ENCODE peak calls at places on chromosomes 5 and 9, in eight cellular contexts. One of them, this sample, is unnamed.

GRCh38 chr9:90333226-90333625 is 309.4 kb downstream of the DIRAS2 start:
- DNase-seq in NCI-H1417 treated with DMSO at 0.1 percent for 48 hours: no peak
- DNase-seq in non-pigmented ciliary epithelial cell: no peak
- DNase-seq in activated CD4-positive, CD25-positive, alpha-beta regulatory T cell treated with anti-CD3 and anti-CD28 coated beads, Interleukin-2, amount 50 U/mL, for 72 hours: no peak
- DNase-seq in HepG2: no peak
- DNase-seq in left colon: no peak
- DNase-seq in hepatocyte: no peak
- DNase-seq in EL: no peak
- DNase-seq in this sample: no peak

GRCh38 chr9:72478993-72479392 is 42.4 kb upstream of the TMC1 start:
- DNase-seq in NCI-H1417 treated with DMSO at 0.1 percent for 48 hours: no peak
- DNase-seq in non-pigmented ciliary epithelial cell: peak
- DNase-seq in activated CD4-positive, CD25-positive, alpha-beta regulatory T cell treated with anti-CD3 and anti-CD28 coated beads, Interleukin-2, amount 50 U/mL, for 72 hours: no peak
- DNase-seq in HepG2: no peak
- DNase-seq in left colon: no peak
- DNase-seq in hepatocyte: no peak
- DNase-seq in EL: no peak
- DNase-seq in this sample: peak

GRCh38 chr9:79263666-79264460 is 307.9 kb upstream of the TLE4 start:
- DNase-seq in NCI-H1417 treated with DMSO at 0.1 percent for 48 hours: peak
- DNase-seq in non-pigmented ciliary epithelial cell: no peak
- DNase-seq in activated CD4-positive, CD25-positive, alpha-beta regulatory T cell treated with anti-CD3 and anti-CD28 coated beads, Interleukin-2, amount 50 U/mL, for 72 hours: no peak
- DNase-seq in HepG2: no peak
- DNase-seq in left colon: peak
- DNase-seq in hepatocyte: no peak
- DNase-seq in EL: peak
- DNase-seq in this sample: no peak

GRCh38 chr5:77907786-77908185 is 131.6 kb upstream of the TBCA start:
- DNase-seq in NCI-H1417 treated with DMSO at 0.1 percent for 48 hours: no peak
- DNase-seq in non-pigmented ciliary epithelial cell: no peak
- DNase-seq in activated CD4-positive, CD25-positive, alpha-beta regulatory T cell treated with anti-CD3 and anti-CD28 coated beads, Interleukin-2, amount 50 U/mL, for 72 hours: no peak
- DNase-seq in HepG2: no peak
- DNase-seq in left colon: no peak
- DNase-seq in hepatocyte: no peak
- DNase-seq in EL: no peak
- DNase-seq in this sample: no peak

GRCh38 chr9:33923079-33923478 is 106.1 kb downstream of the UBE2R2 start:
- DNase-seq in NCI-H1417 treated with DMSO at 0.1 percent for 48 hours: no peak
- DNase-seq in non-pigmented ciliary epithelial cell: no peak
- DNase-seq in activated CD4-positive, CD25-positive, alpha-beta regulatory T cell treated with anti-CD3 and anti-CD28 coated beads, Interleukin-2, amount 50 U/mL, for 72 hours: no peak
- DNase-seq in HepG2: no peak
- DNase-seq in left colon: no peak
- DNase-seq in hepatocyte: no peak
- DNase-seq in EL: no peak
- DNase-seq in this sample: no peak

GRCh38 chr5:92017786-92018185 is 634.7 kb upstream of the ARRDC3 start:
- DNase-seq in NCI-H1417 treated with DMSO at 0.1 percent for 48 hours: no peak
- DNase-seq in non-pigmented ciliary epithelial cell: peak
- DNase-seq in activated CD4-positive, CD25-positive, alpha-beta regulatory T cell treated with anti-CD3 and anti-CD28 coated beads, Interleukin-2, amount 50 U/mL, for 72 hours: no peak
- DNase-seq in HepG2: no peak
- DNase-seq in left colon: no peak
- DNase-seq in hepatocyte: peak
- DNase-seq in EL: peak
- DNase-seq in this sample: peak

GRCh38 chr5:53006920-53007890 is 18.1 kb downstream of the ITGA2 start:
- DNase-seq in NCI-H1417 treated with DMSO at 0.1 percent for 48 hours: no peak
- DNase-seq in non-pigmented ciliary epithelial cell: no peak
- DNase-seq in activated CD4-positive, CD25-positive, alpha-beta regulatory T cell treated with anti-CD3 and anti-CD28 coated beads, Interleukin-2, amount 50 U/mL, for 72 hours: no peak
- DNase-seq in HepG2: no peak
- DNase-seq in left colon: no peak
- DNase-seq in hepatocyte: no peak
- DNase-seq in EL: no peak
- DNase-seq in this sample: no peak

GRCh38 chr5:77550416-77550815 is 58.3 kb upstream of the WDR41 start:
- DNase-seq in NCI-H1417 treated with DMSO at 0.1 percent for 48 hours: no peak
- DNase-seq in non-pigmented ciliary epithelial cell: no peak
- DNase-seq in activated CD4-positive, CD25-positive, alpha-beta regulatory T cell treated with anti-CD3 and anti-CD28 coated beads, Interleukin-2, amount 50 U/mL, for 72 hours: no peak
- DNase-seq in HepG2: no peak
- DNase-seq in left colon: no peak
- DNase-seq in hepatocyte: no peak
- DNase-seq in EL: peak
- DNase-seq in this sample: peak

GRCh38 chr9:136476369-136477150 is 6.3 kb downstream of the SEC16A start:
- DNase-seq in NCI-H1417 treated with DMSO at 0.1 percent for 48 hours: no peak
- DNase-seq in non-pigmented ciliary epithelial cell: no peak
- DNase-seq in activated CD4-positive, CD25-positive, alpha-beta regulatory T cell treated with anti-CD3 and anti-CD28 coated beads, Interleukin-2, amount 50 U/mL, for 72 hours: no peak
- DNase-seq in HepG2: no peak
- DNase-seq in left colon: no peak
- DNase-seq in hepatocyte: no peak
- DNase-seq in EL: no peak
- DNase-seq in this sample: no peak

GRCh38 chr9:130078547-130078946 is 24.8 kb downstream of the GPR107 start:
- DNase-seq in NCI-H1417 treated with DMSO at 0.1 percent for 48 hours: no peak
- DNase-seq in non-pigmented ciliary epithelial cell: no peak
- DNase-seq in activated CD4-positive, CD25-positive, alpha-beta regulatory T cell treated with anti-CD3 and anti-CD28 coated beads, Interleukin-2, amount 50 U/mL, for 72 hours: no peak
- DNase-seq in HepG2: no peak
- DNase-seq in left colon: no peak
- DNase-seq in hepatocyte: no peak
- DNase-seq in EL: no peak
- DNase-seq in this sample: no peak

GRCh38 chr5:82551840-82552385 is 273.8 kb upstream of the RPS23 start:
- DNase-seq in NCI-H1417 treated with DMSO at 0.1 percent for 48 hours: no peak
- DNase-seq in non-pigmented ciliary epithelial cell: no peak
- DNase-seq in activated CD4-positive, CD25-positive, alpha-beta regulatory T cell treated with anti-CD3 and anti-CD28 coated beads, Interleukin-2, amount 50 U/mL, for 72 hours: no peak
- DNase-seq in HepG2: no peak
- DNase-seq in left colon: no peak
- DNase-seq in hepatocyte: no peak
- DNase-seq in EL: no peak
- DNase-seq in this sample: no peak

GRCh38 chr9:112334319-112334828 is 955 bp upstream of the PTBP3 start:
- DNase-seq in NCI-H1417 treated with DMSO at 0.1 percent for 48 hours: no peak
- DNase-seq in non-pigmented ciliary epithelial cell: no peak
- DNase-seq in activated CD4-positive, CD25-positive, alpha-beta regulatory T cell treated with anti-CD3 and anti-CD28 coated beads, Interleukin-2, amount 50 U/mL, for 72 hours: no peak
- DNase-seq in HepG2: peak
- DNase-seq in left colon: peak
- DNase-seq in hepatocyte: peak
- DNase-seq in EL: peak
- DNase-seq in this sample: peak

GRCh38 chr5:14503017-14503680 is 78.4 kb upstream of the OTULINL start:
- DNase-seq in NCI-H1417 treated with DMSO at 0.1 percent for 48 hours: no peak
- DNase-seq in non-pigmented ciliary epithelial cell: no peak
- DNase-seq in activated CD4-positive, CD25-positive, alpha-beta regulatory T cell treated with anti-CD3 and anti-CD28 coated beads, Interleukin-2, amount 50 U/mL, for 72 hours: no peak
- DNase-seq in HepG2: no peak
- DNase-seq in left colon: no peak
- DNase-seq in hepatocyte: no peak
- DNase-seq in EL: no peak
- DNase-seq in this sample: peak

GRCh38 chr5:92849798-92850197 is 731.2 kb downstream of the NR2F1-AS1 start:
- DNase-seq in NCI-H1417 treated with DMSO at 0.1 percent for 48 hours: no peak
- DNase-seq in non-pigmented ciliary epithelial cell: no peak
- DNase-seq in activated CD4-positive, CD25-positive, alpha-beta regulatory T cell treated with anti-CD3 and anti-CD28 coated beads, Interleukin-2, amount 50 U/mL, for 72 hours: no peak
- DNase-seq in HepG2: no peak
- DNase-seq in left colon: no peak
- DNase-seq in hepatocyte: no peak
- DNase-seq in EL: no peak
- DNase-seq in this sample: no peak

GRCh38 chr9:133043449-133044035 is 12.7 kb downstream of the GTF3C5 start:
- DNase-seq in NCI-H1417 treated with DMSO at 0.1 percent for 48 hours: no peak
- DNase-seq in non-pigmented ciliary epithelial cell: no peak
- DNase-seq in activated CD4-positive, CD25-positive, alpha-beta regulatory T cell treated with anti-CD3 and anti-CD28 coated beads, Interleukin-2, amount 50 U/mL, for 72 hours: no peak
- DNase-seq in HepG2: no peak
- DNase-seq in left colon: no peak
- DNase-seq in hepatocyte: no peak
- DNase-seq in EL: no peak
- DNase-seq in this sample: no peak

GRCh38 chr5:57184322-57184721 is 10.5 kb downstream of the GPBP1 start:
- DNase-seq in NCI-H1417 treated with DMSO at 0.1 percent for 48 hours: no peak
- DNase-seq in non-pigmented ciliary epithelial cell: no peak
- DNase-seq in activated CD4-positive, CD25-positive, alpha-beta regulatory T cell treated with anti-CD3 and anti-CD28 coated beads, Interleukin-2, amount 50 U/mL, for 72 hours: no peak
- DNase-seq in HepG2: no peak
- DNase-seq in left colon: no peak
- DNase-seq in hepatocyte: no peak
- DNase-seq in EL: no peak
- DNase-seq in this sample: no peak

GRCh38 chr9:113409481-113409880 is 994 bp downstream of the POLE3 start:
- DNase-seq in NCI-H1417 treated with DMSO at 0.1 percent for 48 hours: no peak
- DNase-seq in non-pigmented ciliary epithelial cell: no peak
- DNase-seq in activated CD4-positive, CD25-positive, alpha-beta regulatory T cell treated with anti-CD3 and anti-CD28 coated beads, Interleukin-2, amount 50 U/mL, for 72 hours: no peak
- DNase-seq in HepG2: no peak
- DNase-seq in left colon: no peak
- DNase-seq in hepatocyte: no peak
- DNase-seq in EL: peak
- DNase-seq in this sample: no peak

GRCh38 chr9:109640232-109641078 is 139.5 kb upstream of the PALM2AKAP2 start:
- DNase-seq in NCI-H1417 treated with DMSO at 0.1 percent for 48 hours: peak
- DNase-seq in non-pigmented ciliary epithelial cell: no peak
- DNase-seq in activated CD4-positive, CD25-positive, alpha-beta regulatory T cell treated with anti-CD3 and anti-CD28 coated beads, Interleukin-2, amount 50 U/mL, for 72 hours: no peak
- DNase-seq in HepG2: no peak
- DNase-seq in left colon: peak
- DNase-seq in hepatocyte: peak
- DNase-seq in EL: peak
- DNase-seq in this sample: no peak

GRCh38 chr9:101387871-101388506 is 3.2 kb upstream of the BAAT start:
- DNase-seq in NCI-H1417 treated with DMSO at 0.1 percent for 48 hours: peak
- DNase-seq in non-pigmented ciliary epithelial cell: no peak
- DNase-seq in activated CD4-positive, CD25-positive, alpha-beta regulatory T cell treated with anti-CD3 and anti-CD28 coated beads, Interleukin-2, amount 50 U/mL, for 72 hours: no peak
- DNase-seq in HepG2: peak
- DNase-seq in left colon: no peak
- DNase-seq in hepatocyte: peak
- DNase-seq in EL: peak
- DNase-seq in this sample: peak

GRCh38 chr5:53095931-53096525 is 13.5 kb downstream of the MOCS2 start:
- DNase-seq in NCI-H1417 treated with DMSO at 0.1 percent for 48 hours: peak
- DNase-seq in non-pigmented ciliary epithelial cell: peak
- DNase-seq in activated CD4-positive, CD25-positive, alpha-beta regulatory T cell treated with anti-CD3 and anti-CD28 coated beads, Interleukin-2, amount 50 U/mL, for 72 hours: peak
- DNase-seq in HepG2: peak
- DNase-seq in left colon: peak
- DNase-seq in hepatocyte: peak
- DNase-seq in EL: peak
- DNase-seq in this sample: peak

GRCh38 chr5:1463326-1464095 is 18.3 kb upstream of the SLC6A3 start:
- DNase-seq in NCI-H1417 treated with DMSO at 0.1 percent for 48 hours: no peak
- DNase-seq in non-pigmented ciliary epithelial cell: no peak
- DNase-seq in activated CD4-positive, CD25-positive, alpha-beta regulatory T cell treated with anti-CD3 and anti-CD28 coated beads, Interleukin-2, amount 50 U/mL, for 72 hours: no peak
- DNase-seq in HepG2: no peak
- DNase-seq in left colon: no peak
- DNase-seq in hepatocyte: no peak
- DNase-seq in EL: no peak
- DNase-seq in this sample: no peak

GRCh38 chr5:179568731-179569130 is 18.4 kb downstream of the RUFY1 start:
- DNase-seq in NCI-H1417 treated with DMSO at 0.1 percent for 48 hours: no peak
- DNase-seq in non-pigmented ciliary epithelial cell: no peak
- DNase-seq in activated CD4-positive, CD25-positive, alpha-beta regulatory T cell treated with anti-CD3 and anti-CD28 coated beads, Interleukin-2, amount 50 U/mL, for 72 hours: no peak
- DNase-seq in HepG2: no peak
- DNase-seq in left colon: no peak
- DNase-seq in hepatocyte: no peak
- DNase-seq in EL: no peak
- DNase-seq in this sample: no peak

GRCh38 chr9:114000671-114001409 is 77.3 kb downstream of the AMBP start:
- DNase-seq in NCI-H1417 treated with DMSO at 0.1 percent for 48 hours: no peak
- DNase-seq in non-pigmented ciliary epithelial cell: no peak
- DNase-seq in activated CD4-positive, CD25-positive, alpha-beta regulatory T cell treated with anti-CD3 and anti-CD28 coated beads, Interleukin-2, amount 50 U/mL, for 72 hours: peak
- DNase-seq in HepG2: no peak
- DNase-seq in left colon: no peak
- DNase-seq in hepatocyte: no peak
- DNase-seq in EL: no peak
- DNase-seq in this sample: peak

GRCh38 chr5:110727025-110727314 is 499 bp upstream of the TMEM232 start:
- DNase-seq in NCI-H1417 treated with DMSO at 0.1 percent for 48 hours: no peak
- DNase-seq in non-pigmented ciliary epithelial cell: no peak
- DNase-seq in activated CD4-positive, CD25-positive, alpha-beta regulatory T cell treated with anti-CD3 and anti-CD28 coated beads, Interleukin-2, amount 50 U/mL, for 72 hours: no peak
- DNase-seq in HepG2: peak
- DNase-seq in left colon: no peak
- DNase-seq in hepatocyte: peak
- DNase-seq in EL: no peak
- DNase-seq in this sample: peak

GRCh38 chr9:18905033-18905882 is 127.8 kb downstream of the SAXO1 start:
- DNase-seq in NCI-H1417 treated with DMSO at 0.1 percent for 48 hours: no peak
- DNase-seq in non-pigmented ciliary epithelial cell: peak
- DNase-seq in activated CD4-positive, CD25-positive, alpha-beta regulatory T cell treated with anti-CD3 and anti-CD28 coated beads, Interleukin-2, amount 50 U/mL, for 72 hours: no peak
- DNase-seq in HepG2: no peak
- DNase-seq in left colon: no peak
- DNase-seq in hepatocyte: no peak
- DNase-seq in EL: peak
- DNase-seq in this sample: peak

GRCh38 chr5:58294598-58295298 is 165.1 kb downstream of the PLK2 start:
- DNase-seq in NCI-H1417 treated with DMSO at 0.1 percent for 48 hours: no peak
- DNase-seq in non-pigmented ciliary epithelial cell: peak
- DNase-seq in activated CD4-positive, CD25-positive, alpha-beta regulatory T cell treated with anti-CD3 and anti-CD28 coated beads, Interleukin-2, amount 50 U/mL, for 72 hours: no peak
- DNase-seq in HepG2: no peak
- DNase-seq in left colon: no peak
- DNase-seq in hepatocyte: no peak
- DNase-seq in EL: peak
- DNase-seq in this sample: peak